ENCODE peak calls at places on chromosomes 11 and 22, in nine cellular contexts. One of them, this sample, is unnamed.

GRCh38 chr11:114293201-114293711 is 2.9 kb upstream of the NNMT start:
- DNase-seq in A549: no peak
- DNase-seq in coronary artery: no peak
- DNase-seq in SJSA1: no peak
- DNase-seq in IMR-90: no peak
- DNase-seq in colonic mucosa: no peak
- DNase-seq in activated CD8-positive, alpha-beta memory T cell treated with anti-CD3 and anti-CD28 coated beads for 4 hours: no peak
- DNase-seq in CD4-positive, alpha-beta T cell: no peak
- DNase-seq in stimulated activated CD4-positive, alpha-beta T cell treated with anti-CD3 and anti-CD28 coated beads, TNF-alpha, amount 100 ng/mL, for 48 hours: no peak
- DNase-seq in this sample: no peak

GRCh38 chr11:102760355-102761035 is 19.9 kb downstream of the MMP10 start:
- DNase-seq in A549: peak
- DNase-seq in coronary artery: no peak
- DNase-seq in SJSA1: peak
- DNase-seq in IMR-90: peak
- DNase-seq in colonic mucosa: no peak
- DNase-seq in activated CD8-positive, alpha-beta memory T cell treated with anti-CD3 and anti-CD28 coated beads for 4 hours: no peak
- DNase-seq in CD4-positive, alpha-beta T cell: no peak
- DNase-seq in stimulated activated CD4-positive, alpha-beta T cell treated with anti-CD3 and anti-CD28 coated beads, TNF-alpha, amount 100 ng/mL, for 48 hours: no peak
- DNase-seq in this sample: no peak

GRCh38 chr22:43476341-43476740 is 64.5 kb downstream of the MPPED1 start:
- DNase-seq in A549: peak
- DNase-seq in coronary artery: no peak
- DNase-seq in SJSA1: no peak
- DNase-seq in IMR-90: no peak
- DNase-seq in colonic mucosa: no peak
- DNase-seq in activated CD8-positive, alpha-beta memory T cell treated with anti-CD3 and anti-CD28 coated beads for 4 hours: no peak
- DNase-seq in CD4-positive, alpha-beta T cell: no peak
- DNase-seq in stimulated activated CD4-positive, alpha-beta T cell treated with anti-CD3 and anti-CD28 coated beads, TNF-alpha, amount 100 ng/mL, for 48 hours: no peak
- DNase-seq in this sample: no peak

GRCh38 chr11:46615756-46616155 is 1.3 kb downstream of the HARBI1 start:
- DNase-seq in A549: no peak
- DNase-seq in coronary artery: no peak
- DNase-seq in SJSA1: no peak
- DNase-seq in IMR-90: peak
- DNase-seq in colonic mucosa: no peak
- DNase-seq in activated CD8-positive, alpha-beta memory T cell treated with anti-CD3 and anti-CD28 coated beads for 4 hours: no peak
- DNase-seq in CD4-positive, alpha-beta T cell: no peak
- DNase-seq in stimulated activated CD4-positive, alpha-beta T cell treated with anti-CD3 and anti-CD28 coated beads, TNF-alpha, amount 100 ng/mL, for 48 hours: no peak
- DNase-seq in this sample: no peak

GRCh38 chr11:124961972-124962609 is 8.1 kb downstream of the CCDC15 start:
- DNase-seq in A549: peak
- DNase-seq in coronary artery: no peak
- DNase-seq in SJSA1: peak
- DNase-seq in IMR-90: peak
- DNase-seq in colonic mucosa: peak
- DNase-seq in activated CD8-positive, alpha-beta memory T cell treated with anti-CD3 and anti-CD28 coated beads for 4 hours: no peak
- DNase-seq in CD4-positive, alpha-beta T cell: no peak
- DNase-seq in stimulated activated CD4-positive, alpha-beta T cell treated with anti-CD3 and anti-CD28 coated beads, TNF-alpha, amount 100 ng/mL, for 48 hours: no peak
- DNase-seq in this sample: no peak

GRCh38 chr11:36308577-36308976 is 12.5 kb downstream of the PRR5L start:
- DNase-seq in A549: no peak
- DNase-seq in coronary artery: no peak
- DNase-seq in SJSA1: no peak
- DNase-seq in IMR-90: no peak
- DNase-seq in colonic mucosa: no peak
- DNase-seq in activated CD8-positive, alpha-beta memory T cell treated with anti-CD3 and anti-CD28 coated beads for 4 hours: no peak
- DNase-seq in CD4-positive, alpha-beta T cell: no peak
- DNase-seq in stimulated activated CD4-positive, alpha-beta T cell treated with anti-CD3 and anti-CD28 coated beads, TNF-alpha, amount 100 ng/mL, for 48 hours: no peak
- DNase-seq in this sample: no peak

GRCh38 chr22:50277761-50278160 is 7.6 kb upstream of the MAPK11 start:
- DNase-seq in A549: no peak
- DNase-seq in coronary artery: no peak
- DNase-seq in SJSA1: no peak
- DNase-seq in IMR-90: no peak
- DNase-seq in colonic mucosa: no peak
- DNase-seq in activated CD8-positive, alpha-beta memory T cell treated with anti-CD3 and anti-CD28 coated beads for 4 hours: no peak
- DNase-seq in CD4-positive, alpha-beta T cell: no peak
- DNase-seq in stimulated activated CD4-positive, alpha-beta T cell treated with anti-CD3 and anti-CD28 coated beads, TNF-alpha, amount 100 ng/mL, for 48 hours: no peak
- DNase-seq in this sample: no peak

GRCh38 chr11:999009-999408 is 37.5 kb downstream of the MUC6 start:
- DNase-seq in A549: no peak
- DNase-seq in coronary artery: no peak
- DNase-seq in SJSA1: no peak
- DNase-seq in IMR-90: no peak
- DNase-seq in colonic mucosa: no peak
- DNase-seq in activated CD8-positive, alpha-beta memory T cell treated with anti-CD3 and anti-CD28 coated beads for 4 hours: no peak
- DNase-seq in CD4-positive, alpha-beta T cell: no peak
- DNase-seq in stimulated activated CD4-positive, alpha-beta T cell treated with anti-CD3 and anti-CD28 coated beads, TNF-alpha, amount 100 ng/mL, for 48 hours: no peak
- DNase-seq in this sample: no peak

GRCh38 chr11:71342116-71342515 is 89.7 kb upstream of the SHANK2 start:
- DNase-seq in A549: no peak
- DNase-seq in coronary artery: no peak
- DNase-seq in SJSA1: no peak
- DNase-seq in IMR-90: peak
- DNase-seq in colonic mucosa: no peak
- DNase-seq in activated CD8-positive, alpha-beta memory T cell treated with anti-CD3 and anti-CD28 coated beads for 4 hours: no peak
- DNase-seq in CD4-positive, alpha-beta T cell: no peak
- DNase-seq in stimulated activated CD4-positive, alpha-beta T cell treated with anti-CD3 and anti-CD28 coated beads, TNF-alpha, amount 100 ng/mL, for 48 hours: no peak
- DNase-seq in this sample: no peak

GRCh38 chr22:26968873-26969272 is 311.5 kb downstream of the MIAT start:
- DNase-seq in A549: no peak
- DNase-seq in coronary artery: no peak
- DNase-seq in SJSA1: no peak
- DNase-seq in IMR-90: no peak
- DNase-seq in colonic mucosa: no peak
- DNase-seq in activated CD8-positive, alpha-beta memory T cell treated with anti-CD3 and anti-CD28 coated beads for 4 hours: no peak
- DNase-seq in CD4-positive, alpha-beta T cell: no peak
- DNase-seq in stimulated activated CD4-positive, alpha-beta T cell treated with anti-CD3 and anti-CD28 coated beads, TNF-alpha, amount 100 ng/mL, for 48 hours: no peak
- DNase-seq in this sample: no peak

GRCh38 chr22:49979587-49980264 is 19.2 kb downstream of the PIM3 start:
- DNase-seq in A549: peak
- DNase-seq in coronary artery: no peak
- DNase-seq in SJSA1: no peak
- DNase-seq in IMR-90: no peak
- DNase-seq in colonic mucosa: peak
- DNase-seq in activated CD8-positive, alpha-beta memory T cell treated with anti-CD3 and anti-CD28 coated beads for 4 hours: no peak
- DNase-seq in CD4-positive, alpha-beta T cell: no peak
- DNase-seq in stimulated activated CD4-positive, alpha-beta T cell treated with anti-CD3 and anti-CD28 coated beads, TNF-alpha, amount 100 ng/mL, for 48 hours: no peak
- DNase-seq in this sample: no peak

GRCh38 chr11:17076517-17077239 is 789 bp downstream of the RPS13 start:
- DNase-seq in A549: no peak
- DNase-seq in coronary artery: no peak
- DNase-seq in SJSA1: no peak
- DNase-seq in IMR-90: peak
- DNase-seq in colonic mucosa: no peak
- DNase-seq in activated CD8-positive, alpha-beta memory T cell treated with anti-CD3 and anti-CD28 coated beads for 4 hours: no peak
- DNase-seq in CD4-positive, alpha-beta T cell: no peak
- DNase-seq in stimulated activated CD4-positive, alpha-beta T cell treated with anti-CD3 and anti-CD28 coated beads, TNF-alpha, amount 100 ng/mL, for 48 hours: no peak
- DNase-seq in this sample: no peak

GRCh38 chr11:75815345-75815983 is 454 bp downstream of the UVRAG start:
- DNase-seq in A549: peak
- DNase-seq in coronary artery: peak
- DNase-seq in SJSA1: no peak
- DNase-seq in IMR-90: peak
- DNase-seq in colonic mucosa: peak
- DNase-seq in activated CD8-positive, alpha-beta memory T cell treated with anti-CD3 and anti-CD28 coated beads for 4 hours: peak
- DNase-seq in CD4-positive, alpha-beta T cell: peak
- DNase-seq in stimulated activated CD4-positive, alpha-beta T cell treated with anti-CD3 and anti-CD28 coated beads, TNF-alpha, amount 100 ng/mL, for 48 hours: peak
- DNase-seq in this sample: no peak

GRCh38 chr11:11973866-11974265 is 34.6 kb downstream of the DKK3 start:
- DNase-seq in A549: no peak
- DNase-seq in coronary artery: peak
- DNase-seq in SJSA1: no peak
- DNase-seq in IMR-90: peak
- DNase-seq in colonic mucosa: no peak
- DNase-seq in activated CD8-positive, alpha-beta memory T cell treated with anti-CD3 and anti-CD28 coated beads for 4 hours: no peak
- DNase-seq in CD4-positive, alpha-beta T cell: no peak
- DNase-seq in stimulated activated CD4-positive, alpha-beta T cell treated with anti-CD3 and anti-CD28 coated beads, TNF-alpha, amount 100 ng/mL, for 48 hours: no peak
- DNase-seq in this sample: no peak

GRCh38 chr22:50184004-50184461 is 1.7 kb upstream of the TRABD start:
- DNase-seq in A549: no peak
- DNase-seq in coronary artery: no peak
- DNase-seq in SJSA1: peak
- DNase-seq in IMR-90: peak
- DNase-seq in colonic mucosa: peak
- DNase-seq in activated CD8-positive, alpha-beta memory T cell treated with anti-CD3 and anti-CD28 coated beads for 4 hours: no peak
- DNase-seq in CD4-positive, alpha-beta T cell: no peak
- DNase-seq in stimulated activated CD4-positive, alpha-beta T cell treated with anti-CD3 and anti-CD28 coated beads, TNF-alpha, amount 100 ng/mL, for 48 hours: no peak
- DNase-seq in this sample: peak

GRCh38 chr22:38316340-38317236 is 645 bp downstream of the CSNK1E start:
- DNase-seq in A549: no peak
- DNase-seq in coronary artery: peak
- DNase-seq in SJSA1: peak
- DNase-seq in IMR-90: peak
- DNase-seq in colonic mucosa: peak
- DNase-seq in activated CD8-positive, alpha-beta memory T cell treated with anti-CD3 and anti-CD28 coated beads for 4 hours: no peak
- DNase-seq in CD4-positive, alpha-beta T cell: peak
- DNase-seq in stimulated activated CD4-positive, alpha-beta T cell treated with anti-CD3 and anti-CD28 coated beads, TNF-alpha, amount 100 ng/mL, for 48 hours: no peak
- DNase-seq in this sample: peak

GRCh38 chr11:101576536-101576935 is 7.3 kb downstream of the TRPC6 start:
- DNase-seq in A549: no peak
- DNase-seq in coronary artery: no peak
- DNase-seq in SJSA1: no peak
- DNase-seq in IMR-90: no peak
- DNase-seq in colonic mucosa: no peak
- DNase-seq in activated CD8-positive, alpha-beta memory T cell treated with anti-CD3 and anti-CD28 coated beads for 4 hours: no peak
- DNase-seq in CD4-positive, alpha-beta T cell: no peak
- DNase-seq in stimulated activated CD4-positive, alpha-beta T cell treated with anti-CD3 and anti-CD28 coated beads, TNF-alpha, amount 100 ng/mL, for 48 hours: no peak
- DNase-seq in this sample: no peak

GRCh38 chr22:48894804-48895250 is 932.8 kb downstream of the BRD1 start:
- DNase-seq in A549: no peak
- DNase-seq in coronary artery: peak
- DNase-seq in SJSA1: no peak
- DNase-seq in IMR-90: no peak
- DNase-seq in colonic mucosa: peak
- DNase-seq in activated CD8-positive, alpha-beta memory T cell treated with anti-CD3 and anti-CD28 coated beads for 4 hours: no peak
- DNase-seq in CD4-positive, alpha-beta T cell: no peak
- DNase-seq in stimulated activated CD4-positive, alpha-beta T cell treated with anti-CD3 and anti-CD28 coated beads, TNF-alpha, amount 100 ng/mL, for 48 hours: no peak
- DNase-seq in this sample: no peak

GRCh38 chr11:73999581-74000306 is 9.1 kb downstream of the UCP3 start:
- DNase-seq in A549: no peak
- DNase-seq in coronary artery: no peak
- DNase-seq in SJSA1: no peak
- DNase-seq in IMR-90: no peak
- DNase-seq in colonic mucosa: no peak
- DNase-seq in activated CD8-positive, alpha-beta memory T cell treated with anti-CD3 and anti-CD28 coated beads for 4 hours: no peak
- DNase-seq in CD4-positive, alpha-beta T cell: no peak
- DNase-seq in stimulated activated CD4-positive, alpha-beta T cell treated with anti-CD3 and anti-CD28 coated beads, TNF-alpha, amount 100 ng/mL, for 48 hours: no peak
- DNase-seq in this sample: no peak

GRCh38 chr11:2305862-2306823 is 4.3 kb downstream of the TSPAN32 start:
- DNase-seq in A549: no peak
- DNase-seq in coronary artery: peak
- DNase-seq in SJSA1: peak
- DNase-seq in IMR-90: peak
- DNase-seq in colonic mucosa: peak
- DNase-seq in activated CD8-positive, alpha-beta memory T cell treated with anti-CD3 and anti-CD28 coated beads for 4 hours: no peak
- DNase-seq in CD4-positive, alpha-beta T cell: no peak
- DNase-seq in stimulated activated CD4-positive, alpha-beta T cell treated with anti-CD3 and anti-CD28 coated beads, TNF-alpha, amount 100 ng/mL, for 48 hours: no peak
- DNase-seq in this sample: peak

GRCh38 chr22:32880906-32881596 is 79.5 kb downstream of the TIMP3 start:
- DNase-seq in A549: no peak
- DNase-seq in coronary artery: no peak
- DNase-seq in SJSA1: no peak
- DNase-seq in IMR-90: peak
- DNase-seq in colonic mucosa: peak
- DNase-seq in activated CD8-positive, alpha-beta memory T cell treated with anti-CD3 and anti-CD28 coated beads for 4 hours: no peak
- DNase-seq in CD4-positive, alpha-beta T cell: no peak
- DNase-seq in stimulated activated CD4-positive, alpha-beta T cell treated with anti-CD3 and anti-CD28 coated beads, TNF-alpha, amount 100 ng/mL, for 48 hours: no peak
- DNase-seq in this sample: peak

GRCh38 chr11:8265681-8266241 is 2.1 kb upstream of the LMO1 start:
- DNase-seq in A549: peak
- DNase-seq in coronary artery: no peak
- DNase-seq in SJSA1: no peak
- DNase-seq in IMR-90: no peak
- DNase-seq in colonic mucosa: no peak
- DNase-seq in activated CD8-positive, alpha-beta memory T cell treated with anti-CD3 and anti-CD28 coated beads for 4 hours: no peak
- DNase-seq in CD4-positive, alpha-beta T cell: no peak
- DNase-seq in stimulated activated CD4-positive, alpha-beta T cell treated with anti-CD3 and anti-CD28 coated beads, TNF-alpha, amount 100 ng/mL, for 48 hours: no peak
- DNase-seq in this sample: no peak

GRCh38 chr11:34826384-34826726 is 89.8 kb downstream of the APIP start:
- DNase-seq in A549: no peak
- DNase-seq in coronary artery: no peak
- DNase-seq in SJSA1: no peak
- DNase-seq in IMR-90: no peak
- DNase-seq in colonic mucosa: peak
- DNase-seq in activated CD8-positive, alpha-beta memory T cell treated with anti-CD3 and anti-CD28 coated beads for 4 hours: no peak
- DNase-seq in CD4-positive, alpha-beta T cell: no peak
- DNase-seq in stimulated activated CD4-positive, alpha-beta T cell treated with anti-CD3 and anti-CD28 coated beads, TNF-alpha, amount 100 ng/mL, for 48 hours: no peak
- DNase-seq in this sample: no peak

GRCh38 chr22:21615731-21616130 is 14.1 kb downstream of the YDJC start:
- DNase-seq in A549: no peak
- DNase-seq in coronary artery: no peak
- DNase-seq in SJSA1: no peak
- DNase-seq in IMR-90: no peak
- DNase-seq in colonic mucosa: no peak
- DNase-seq in activated CD8-positive, alpha-beta memory T cell treated with anti-CD3 and anti-CD28 coated beads for 4 hours: no peak
- DNase-seq in CD4-positive, alpha-beta T cell: no peak
- DNase-seq in stimulated activated CD4-positive, alpha-beta T cell treated with anti-CD3 and anti-CD28 coated beads, TNF-alpha, amount 100 ng/mL, for 48 hours: no peak
- DNase-seq in this sample: no peak

GRCh38 chr11:120954381-120954780 is 69.5 kb upstream of the TBCEL start:
- DNase-seq in A549: no peak
- DNase-seq in coronary artery: no peak
- DNase-seq in SJSA1: no peak
- DNase-seq in IMR-90: no peak
- DNase-seq in colonic mucosa: no peak
- DNase-seq in activated CD8-positive, alpha-beta memory T cell treated with anti-CD3 and anti-CD28 coated beads for 4 hours: no peak
- DNase-seq in CD4-positive, alpha-beta T cell: no peak
- DNase-seq in stimulated activated CD4-positive, alpha-beta T cell treated with anti-CD3 and anti-CD28 coated beads, TNF-alpha, amount 100 ng/mL, for 48 hours: no peak
- DNase-seq in this sample: no peak

GRCh38 chr11:117986981-117987495 is 844 bp downstream of the IL10RA start:
- DNase-seq in A549: no peak
- DNase-seq in coronary artery: no peak
- DNase-seq in SJSA1: no peak
- DNase-seq in IMR-90: no peak
- DNase-seq in colonic mucosa: no peak
- DNase-seq in activated CD8-positive, alpha-beta memory T cell treated with anti-CD3 and anti-CD28 coated beads for 4 hours: no peak
- DNase-seq in CD4-positive, alpha-beta T cell: peak
- DNase-seq in stimulated activated CD4-positive, alpha-beta T cell treated with anti-CD3 and anti-CD28 coated beads, TNF-alpha, amount 100 ng/mL, for 48 hours: peak
- DNase-seq in this sample: no peak

GRCh38 chr11:76665921-76666351 is 4.6 kb downstream of the LRRC32 start:
- DNase-seq in A549: no peak
- DNase-seq in coronary artery: peak
- DNase-seq in SJSA1: no peak
- DNase-seq in IMR-90: no peak
- DNase-seq in colonic mucosa: no peak
- DNase-seq in activated CD8-positive, alpha-beta memory T cell treated with anti-CD3 and anti-CD28 coated beads for 4 hours: no peak
- DNase-seq in CD4-positive, alpha-beta T cell: no peak
- DNase-seq in stimulated activated CD4-positive, alpha-beta T cell treated with anti-CD3 and anti-CD28 coated beads, TNF-alpha, amount 100 ng/mL, for 48 hours: no peak
- DNase-seq in this sample: no peak

GRCh38 chr11:121540627-121541026 is 87.9 kb upstream of the SORL1-AS1 start:
- DNase-seq in A549: no peak
- DNase-seq in coronary artery: no peak
- DNase-seq in SJSA1: no peak
- DNase-seq in IMR-90: no peak
- DNase-seq in colonic mucosa: no peak
- DNase-seq in activated CD8-positive, alpha-beta memory T cell treated with anti-CD3 and anti-CD28 coated beads for 4 hours: no peak
- DNase-seq in CD4-positive, alpha-beta T cell: no peak
- DNase-seq in stimulated activated CD4-positive, alpha-beta T cell treated with anti-CD3 and anti-CD28 coated beads, TNF-alpha, amount 100 ng/mL, for 48 hours: no peak
- DNase-seq in this sample: no peak

GRCh38 chr11:116793476-116794096 is 1.9 kb upstream of the APOA5 start:
- DNase-seq in A549: no peak
- DNase-seq in coronary artery: no peak
- DNase-seq in SJSA1: no peak
- DNase-seq in IMR-90: peak
- DNase-seq in colonic mucosa: no peak
- DNase-seq in activated CD8-positive, alpha-beta memory T cell treated with anti-CD3 and anti-CD28 coated beads for 4 hours: no peak
- DNase-seq in CD4-positive, alpha-beta T cell: no peak
- DNase-seq in stimulated activated CD4-positive, alpha-beta T cell treated with anti-CD3 and anti-CD28 coated beads, TNF-alpha, amount 100 ng/mL, for 48 hours: no peak
- DNase-seq in this sample: no peak

GRCh38 chr11:68128682-68129327 is 7.6 kb upstream of the CHKA start:
- DNase-seq in A549: no peak
- DNase-seq in coronary artery: no peak
- DNase-seq in SJSA1: no peak
- DNase-seq in IMR-90: peak
- DNase-seq in colonic mucosa: no peak
- DNase-seq in activated CD8-positive, alpha-beta memory T cell treated with anti-CD3 and anti-CD28 coated beads for 4 hours: no peak
- DNase-seq in CD4-positive, alpha-beta T cell: no peak
- DNase-seq in stimulated activated CD4-positive, alpha-beta T cell treated with anti-CD3 and anti-CD28 coated beads, TNF-alpha, amount 100 ng/mL, for 48 hours: no peak
- DNase-seq in this sample: peak

GRCh38 chr22:24433868-24434471 is 6.6 kb downstream of the ADORA2A start:
- DNase-seq in A549: no peak
- DNase-seq in coronary artery: no peak
- DNase-seq in SJSA1: no peak
- DNase-seq in IMR-90: peak
- DNase-seq in colonic mucosa: no peak
- DNase-seq in activated CD8-positive, alpha-beta memory T cell treated with anti-CD3 and anti-CD28 coated beads for 4 hours: peak
- DNase-seq in CD4-positive, alpha-beta T cell: no peak
- DNase-seq in stimulated activated CD4-positive, alpha-beta T cell treated with anti-CD3 and anti-CD28 coated beads, TNF-alpha, amount 100 ng/mL, for 48 hours: peak
- DNase-seq in this sample: peak

This sample was measured in right cardiac atrium.